ENCODE peak calls at places on chromosomes 16 and 17, in ten cellular contexts. N is GM23338, Y is HCT116, E is astrocyte, I is IMR-90, D is mesenchymal stem cell, G is hepatocyte, W is fibroblast of lung, Q is Karpas-422, K is HepG2. L is an unnamed sample. For H3K36me3 and H3K4me1, the result is how much of the 10 kb centered on the place peaks cover.

GRCh38 chr17:8284126-8284525 is 4.3 kb upstream of the RANGRF start:
- DNase-seq in N (no peak), Y (no peak), E (no peak), I (no peak), D (no peak), G (no peak), W (no peak), Q (no peak), K (no peak), L (no peak)

GRCh38 chr16:85994492-85995433 is 95.8 kb downstream of the IRF8 start:
- DNase-seq in N (no peak), Y (no peak), E (no peak), I (no peak), D (no peak), G (no peak), W (no peak), Q (no peak), K (no peak), L (no peak)

GRCh38 chr16:72844225-72844920 is 203.6 kb downstream of the ZFHX3 start:
- DNase-seq in N (no peak), Y (no peak), E (peak), I (no peak), D (no peak), G (no peak), W (no peak), Q (no peak), K (no peak), L (no peak)

GRCh38 chr16:67164599-67165061 is at the start of gene HSF4:
- DNase-seq in N (no peak), Y (no peak), E (no peak), I (no peak), D (no peak), G (peak), W (peak), Q (no peak), K (peak), L (no peak)

GRCh38 chr17:43545383-43545632 is 832 bp downstream of the ETV4 start:
- DNase-seq in N (no peak), Y (no peak), E (peak), I (peak), D (no peak), G (no peak), W (no peak), Q (peak), K (no peak), L (no peak)

GRCh38 chr17:36723459-36723858 is 122.1 kb downstream of the MRM1 start:
- DNase-seq in N (no peak), Y (no peak), E (no peak), I (no peak), D (no peak), G (no peak), W (no peak), Q (no peak), K (no peak), L (no peak)

GRCh38 chr16:12239953-12240485 is 263.5 kb downstream of the SNX29 start:
- DNase-seq in N (no peak), Y (no peak), E (peak), I (peak), D (no peak), G (no peak), W (peak), Q (no peak), K (no peak), L (no peak)

GRCh38 chr16:75514296-75514695 is 19.1 kb upstream of the CHST6 start:
- DNase-seq in N (no peak), Y (no peak), E (no peak), I (no peak), D (no peak), G (no peak), W (no peak), Q (no peak), K (no peak), L (no peak)

GRCh38 chr17:20955437-20956323 is 87.1 kb downstream of the USP22 start:
- DNase-seq in N (no peak), Y (no peak), E (peak), I (peak), D (peak), G (peak), W (peak), Q (no peak), K (peak), L (no peak)

GRCh38 chr17:37359682-37360188 is 16.1 kb upstream of the C17orf78 start:
- DNase-seq in N (no peak), Y (no peak), E (no peak), I (peak), D (no peak), G (no peak), W (no peak), Q (no peak), K (no peak), L (no peak)

GRCh38 chr17:17028059-17028877 is 14.0 kb upstream of the MPRIP start:
- DNase-seq in N (peak), Y (peak), E (peak), I (peak), D (peak), G (peak), W (peak), Q (no peak), K (peak), L (peak)

GRCh38 chr16:89422905-89423630 is 67.3 kb downstream of the ANKRD11 start:
- DNase-seq in N (peak), Y (no peak), E (peak), I (peak), D (peak), G (peak), W (peak), Q (no peak), K (peak), L (no peak)

GRCh38 chr17:53629188-53629587 is 193.5 kb upstream of the KIF2B start:
- DNase-seq in N (no peak), Y (no peak), E (peak), I (peak), D (no peak), G (no peak), W (peak), Q (no peak), K (no peak), L (no peak)

GRCh38 chr17:5127910-5128309 is 12.1 kb downstream of the USP6 start:
- DNase-seq in N (no peak), Y (no peak), E (no peak), I (no peak), D (no peak), G (no peak), W (no peak), Q (no peak), K (no peak), L (no peak)

GRCh38 chr17:81329279-81329926 is 34.3 kb upstream of the SLC38A10 start:
- DNase-seq in N (peak), Y (peak), E (peak), I (peak), D (peak), G (peak), W (peak), Q (no peak), K (peak), L (peak)

GRCh38 chr16:4826980-4827379 is 20.1 kb downstream of the GLYR1 start:
- DNase-seq in N (no peak), Y (no peak), E (no peak), I (no peak), D (no peak), G (no peak), W (no peak), Q (no peak), K (no peak), L (no peak)

GRCh38 chr17:66177048-66177447 is 14.9 kb downstream of the CEP112 start:
- DNase-seq in N (no peak), Y (no peak), E (no peak), I (no peak), D (no peak), G (no peak), W (no peak), Q (no peak), K (no peak), L (no peak)

GRCh38 chr17:74951680-74952421 is 16.2 kb downstream of the OTOP3 start:
- DNase-seq in N (peak), Y (no peak), E (no peak), I (no peak), D (no peak), G (no peak), W (no peak), Q (no peak), K (no peak), L (no peak)

GRCh38 chr16:64094170-64094960 is 1027.5 kb downstream of the CDH11 start:
- DNase-seq in N (no peak), Y (no peak), E (no peak), I (peak), D (peak), G (no peak), W (no peak), Q (no peak), K (no peak), L (no peak)

GRCh38 chr16:57500578-57501111 is 14.4 kb upstream of the DOK4 start:
- DNase-seq in N (no peak), Y (no peak), E (no peak), I (no peak), D (peak), G (peak), W (no peak), Q (no peak), K (no peak), L (no peak)

GRCh38 chr17:81457917-81458555 is 54.6 kb downstream of the ACTG1 start:
- DNase-seq in N (no peak), Y (no peak), E (no peak), I (no peak), D (no peak), G (no peak), W (no peak), Q (peak), K (no peak), L (no peak)

GRCh38 chr16:57284206-57284951 is at the start of gene PLLP:
- DNase-seq in N (peak), Y (no peak), E (no peak), I (peak), D (peak), G (peak), W (peak), Q (no peak), K (no peak), L (no peak)

GRCh38 chr17:7226721-7227710 is 7.3 kb downstream of the ACADVL start:
- DNase-seq in N (no peak), Y (no peak), E (no peak), I (no peak), D (no peak), G (no peak), W (no peak), Q (no peak), K (no peak), L (no peak)
- H3K36me3 ChIP-seq in N (under half), Y (half or more), E (under half), I (half or more), D (half or more), G (under half), W (half or more), Q (under half), K (half or more), L (under half)

GRCh38 chr16:79757968-79758367 is 157.4 kb upstream of the MAF start:
- DNase-seq in N (no peak), Y (no peak), E (no peak), I (no peak), D (no peak), G (no peak), W (no peak), Q (no peak), K (no peak), L (no peak)

GRCh38 chr16:79756571-79756970 is 156.0 kb upstream of the MAF start:
- DNase-seq in N (no peak), Y (no peak), E (no peak), I (no peak), D (no peak), G (no peak), W (no peak), Q (no peak), K (no peak), L (no peak)

GRCh38 chr16:79757163-79757562 is 156.6 kb upstream of the MAF start:
- DNase-seq in N (no peak), Y (no peak), E (no peak), I (no peak), D (no peak), G (no peak), W (no peak), Q (no peak), K (no peak), L (no peak)

GRCh38 chr16:79762217-79762616 is 161.7 kb upstream of the MAF start:
- DNase-seq in N (no peak), Y (no peak), E (no peak), I (no peak), D (no peak), G (no peak), W (no peak), Q (no peak), K (no peak), L (no peak)

GRCh38 chr16:79758615-79759346 is 158.2 kb upstream of the MAF start:
- DNase-seq in N (no peak), Y (no peak), E (no peak), I (no peak), D (peak), G (peak), W (peak), Q (no peak), K (peak), L (peak)
- H2AFZ ChIP-seq in N (no peak), Y (no peak), E (no peak), I (no peak), D (no peak), G (no peak), W (no peak), Q (no peak), K (no peak), L (peak)

GRCh38 chr16:82972520-82972919 is 345.8 kb downstream of the CDH13 start:
- DNase-seq in N (no peak), Y (no peak), E (no peak), I (no peak), D (no peak), G (no peak), W (no peak), Q (peak), K (no peak), L (no peak)
- H3K4me1 ChIP-seq in N (under half), Y (under half), E (under half), I (under half), D (under half), G (under half), W (under half), Q (under half), K (under half), L (under half)

DNA sequence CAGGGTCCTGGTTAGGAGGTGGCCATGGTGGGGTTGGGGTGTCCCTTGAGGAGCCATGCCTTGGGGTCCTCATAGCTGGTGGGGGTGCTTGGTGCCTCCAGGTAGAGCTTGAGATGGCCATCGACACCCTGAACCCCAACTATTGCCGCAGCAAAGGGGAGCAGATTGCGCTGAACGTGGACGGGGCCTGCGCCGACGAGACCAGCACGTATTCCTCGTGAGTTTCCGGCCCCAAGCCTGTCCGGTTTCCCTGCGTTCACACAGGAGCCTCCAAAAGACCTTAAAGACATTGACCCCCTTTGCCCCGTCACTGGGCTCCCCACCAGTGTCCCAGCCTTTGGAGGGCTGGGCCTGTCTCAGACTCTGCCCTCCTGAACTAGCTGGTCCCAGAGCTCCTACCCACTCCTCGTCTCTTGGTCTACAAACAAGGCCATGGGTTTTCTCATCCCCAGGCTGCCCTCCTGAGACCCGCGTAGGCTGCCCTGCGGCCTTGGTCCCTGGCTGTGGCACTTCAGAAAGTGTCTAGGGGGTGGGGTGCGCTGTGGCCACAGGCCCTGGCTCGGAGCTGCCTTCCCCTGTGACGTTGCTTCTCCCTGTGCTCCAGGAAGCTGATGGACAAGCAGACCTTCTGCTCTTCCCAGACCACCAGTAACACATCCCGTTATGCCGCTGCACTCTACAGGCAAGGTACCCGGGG is 11.8 kb downstream of the POLR3E start:
- DNase-seq in N (no peak), Y (no peak), E (no peak), I (no peak), D (no peak), G (no peak), W (no peak), Q (no peak), K (no peak), L (no peak)
- H3K36me3 ChIP-seq in N (under half), Y (under half), E (under half), I (under half), D (half or more), G (under half), W (under half), Q (under half), K (half or more), L (half or more)

DNA sequence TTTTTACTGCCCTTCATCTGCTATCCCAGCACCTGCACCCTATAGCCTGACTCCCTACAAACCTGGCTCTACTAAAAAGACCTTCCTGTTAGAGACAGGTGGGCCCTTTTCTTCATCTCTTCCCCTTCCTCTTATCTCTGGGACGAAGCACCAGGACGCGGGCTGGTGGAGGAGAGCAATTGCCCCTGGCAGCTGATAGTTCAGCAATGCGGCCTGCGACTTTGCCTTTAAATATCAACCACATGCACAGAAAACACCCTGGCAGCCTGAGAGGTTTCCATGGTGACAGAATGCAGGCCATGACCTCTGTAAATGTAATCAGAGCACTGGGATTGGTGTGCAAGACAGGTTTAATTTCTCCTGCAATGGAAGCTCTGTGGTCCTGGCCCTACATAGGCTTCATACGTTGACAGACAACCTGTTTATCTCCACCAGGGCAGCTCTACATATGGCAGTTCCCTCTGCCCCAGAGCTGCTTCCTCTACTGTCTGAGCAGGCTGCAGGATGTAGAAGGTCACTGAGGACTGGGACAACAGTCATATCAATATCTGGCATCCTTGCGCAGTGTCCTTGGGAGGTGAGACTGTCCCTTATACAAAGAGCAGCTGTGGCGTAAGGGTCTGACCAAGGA is 10.0 kb upstream of the SKAP1 start:
- DNase-seq in N (no peak), Y (no peak), E (no peak), I (no peak), D (peak), G (no peak), W (peak), Q (peak), K (no peak), L (no peak)
- H2AFZ ChIP-seq in N (no peak), Y (no peak), E (no peak), I (no peak), D (no peak), G (no peak), W (no peak), Q (no peak), K (no peak), L (no peak)

DNA sequence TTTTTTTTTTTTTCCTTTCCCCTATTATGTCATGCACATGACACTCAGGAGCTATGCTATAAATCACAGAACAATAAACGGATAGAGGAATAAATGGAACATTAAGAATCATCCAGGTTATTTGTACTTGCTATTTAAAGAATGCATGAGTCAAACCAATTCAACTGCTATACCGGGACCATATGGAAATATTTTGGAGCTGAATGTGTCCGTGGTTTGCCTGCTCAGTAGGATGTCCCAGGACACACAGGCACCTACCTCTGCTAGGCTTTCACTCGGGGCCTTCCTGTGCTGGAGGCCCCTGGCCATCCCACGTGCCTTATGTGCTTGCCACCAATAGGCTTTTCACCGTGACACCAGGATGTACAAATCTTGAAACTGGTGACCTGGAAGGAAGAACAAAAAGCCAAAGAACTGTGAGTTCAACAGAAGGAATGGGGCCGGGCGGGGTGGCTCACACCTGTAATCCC is 15.3 kb upstream of the SEC14L1 start:
- DNase-seq in N (no peak), Y (peak), E (peak), I (peak), D (peak), G (no peak), W (peak), Q (no peak), K (peak), L (peak)
- H3K4me1 ChIP-seq in N (under half), Y (half or more), E (half or more), I (under half), D (under half), G (under half), W (under half), Q (under half), K (half or more), L (half or more)

GRCh38 chr16:2985457-2985856 is 5.2 kb upstream of the PKMYT1 start:
- DNase-seq in N (no peak), Y (no peak), E (no peak), I (no peak), D (no peak), G (no peak), W (peak), Q (no peak), K (no peak), L (no peak)
- H3K36me3 ChIP-seq in N (under half), Y (under half), E (under half), I (under half), D (under half), G (under half), W (under half), Q (under half), K (under half), L (under half)

L was measured in keratinocyte.